ENCODE peak calls at places on chromosomes 1 and 21, in six cellular contexts. One of them, this sample, is unnamed.
A peak's percentile ranks its signal among the peaks of the same experiment; 100 is the strongest.

GRCh38 chr21:14554948-14555347 is 8.8 kb upstream of the SAMSN1 start:
- DNase-seq in uterus: no peak
- DNase-seq in pancreas: no peak
- DNase-seq in thyroid gland: no peak
- DNase-seq in DND-41: peak; percentile 49
- DNase-seq in HCT116: no peak
- DNase-seq in this sample: no peak

GRCh38 chr1:75472971-75473603 is 137.8 kb downstream of the SLC44A5 start:
- DNase-seq in uterus: no peak
- DNase-seq in pancreas: no peak
- DNase-seq in thyroid gland: no peak
- DNase-seq in DND-41: no peak
- DNase-seq in HCT116: no peak
- DNase-seq in this sample: no peak

GRCh38 chr1:203557390-203557789 is 63.4 kb downstream of the OPTC start:
- DNase-seq in uterus: peak; percentile 75
- DNase-seq in pancreas: no peak
- DNase-seq in thyroid gland: no peak
- DNase-seq in DND-41: no peak
- DNase-seq in HCT116: no peak
- DNase-seq in this sample: no peak

GRCh38 chr1:41754540-41754939 is 164.2 kb downstream of the HIVEP3 start:
- DNase-seq in uterus: no peak
- DNase-seq in pancreas: no peak
- DNase-seq in thyroid gland: no peak
- DNase-seq in DND-41: peak; percentile 53
- DNase-seq in HCT116: no peak
- DNase-seq in this sample: no peak

GRCh38 chr1:92503926-92504750 is 17.4 kb upstream of the GFI1 start:
- DNase-seq in uterus: no peak
- DNase-seq in pancreas: no peak
- DNase-seq in thyroid gland: peak; percentile 54
- DNase-seq in DND-41: peak; percentile 86
- DNase-seq in HCT116: no peak
- DNase-seq in this sample: no peak

GRCh38 chr21:29114765-29115164 is 15.7 kb upstream of the MAP3K7CL start:
- DNase-seq in uterus: no peak
- DNase-seq in pancreas: no peak
- DNase-seq in thyroid gland: no peak
- DNase-seq in DND-41: no peak
- DNase-seq in HCT116: peak; percentile 21
- DNase-seq in this sample: no peak

GRCh38 chr1:169295425-169295824 is 72.2 kb downstream of the NME7 start:
- DNase-seq in uterus: no peak
- DNase-seq in pancreas: no peak
- DNase-seq in thyroid gland: no peak
- DNase-seq in DND-41: no peak
- DNase-seq in HCT116: no peak
- DNase-seq in this sample: no peak

GRCh38 chr1:19007491-19008441 is 51.3 kb upstream of the IFFO2 start:
- DNase-seq in uterus: no peak
- DNase-seq in pancreas: peak; percentile 89
- DNase-seq in thyroid gland: no peak
- DNase-seq in DND-41: no peak
- DNase-seq in HCT116: no peak
- DNase-seq in this sample: no peak

GRCh38 chr1:215878128-215878527 is 311.0 kb downstream of the KCTD3 start:
- DNase-seq in uterus: no peak
- DNase-seq in pancreas: no peak
- DNase-seq in thyroid gland: no peak
- DNase-seq in DND-41: no peak
- DNase-seq in HCT116: no peak
- DNase-seq in this sample: no peak

GRCh38 chr21:39215078-39215477 is 31.8 kb upstream of the PSMG1 start:
- DNase-seq in uterus: no peak
- DNase-seq in pancreas: no peak
- DNase-seq in thyroid gland: no peak
- DNase-seq in DND-41: no peak
- DNase-seq in HCT116: no peak
- DNase-seq in this sample: no peak

GRCh38 chr1:213606252-213606820 is 381.4 kb upstream of the PROX1 start:
- DNase-seq in uterus: no peak
- DNase-seq in pancreas: no peak
- DNase-seq in thyroid gland: no peak
- DNase-seq in DND-41: no peak
- DNase-seq in HCT116: no peak
- DNase-seq in this sample: no peak

GRCh38 chr1:201023517-201023902 is at the start of gene KIF21B:
- DNase-seq in uterus: peak; percentile 62
- DNase-seq in pancreas: peak; percentile 80
- DNase-seq in thyroid gland: peak; percentile 79
- DNase-seq in DND-41: peak; percentile 94
- DNase-seq in HCT116: no peak
- DNase-seq in this sample: peak; percentile 80

GRCh38 chr1:163378554-163378953 is 56.8 kb downstream of the NUF2 start:
- DNase-seq in uterus: no peak
- DNase-seq in pancreas: no peak
- DNase-seq in thyroid gland: no peak
- DNase-seq in DND-41: no peak
- DNase-seq in HCT116: no peak
- DNase-seq in this sample: no peak

GRCh38 chr1:16132325-16132785 is 23.5 kb downstream of the EPHA2 start:
- DNase-seq in uterus: no peak
- DNase-seq in pancreas: no peak
- DNase-seq in thyroid gland: no peak
- DNase-seq in DND-41: no peak
- DNase-seq in HCT116: no peak
- DNase-seq in this sample: no peak

GRCh38 chr1:25430073-25430665 is 528 bp upstream of the MACO1 start:
- DNase-seq in uterus: peak; percentile 70
- DNase-seq in pancreas: peak; percentile 86
- DNase-seq in thyroid gland: peak; percentile 83
- DNase-seq in DND-41: peak; percentile 87
- DNase-seq in HCT116: peak; percentile 50
- DNase-seq in this sample: peak; percentile 86

GRCh38 chr1:3922201-3922725 is 22.2 kb upstream of the C1orf174 start:
- DNase-seq in uterus: no peak
- DNase-seq in pancreas: no peak
- DNase-seq in thyroid gland: no peak
- DNase-seq in DND-41: no peak
- DNase-seq in HCT116: no peak
- DNase-seq in this sample: peak; percentile 76

GRCh38 chr1:156496211-156496761 is 4.3 kb downstream of the MEF2D start:
- DNase-seq in uterus: peak; percentile 33
- DNase-seq in pancreas: no peak
- DNase-seq in thyroid gland: no peak
- DNase-seq in DND-41: no peak
- DNase-seq in HCT116: no peak
- DNase-seq in this sample: no peak

GRCh38 chr21:45439901-45440461 is 35.0 kb downstream of the COL18A1 start:
- DNase-seq in uterus: no peak
- DNase-seq in pancreas: no peak
- DNase-seq in thyroid gland: no peak
- DNase-seq in DND-41: no peak
- DNase-seq in HCT116: no peak
- DNase-seq in this sample: no peak

GRCh38 chr1:109307363-109308021 is 681 bp upstream of the MYBPHL start:
- DNase-seq in uterus: no peak
- DNase-seq in pancreas: no peak
- DNase-seq in thyroid gland: peak; percentile 38
- DNase-seq in DND-41: no peak
- DNase-seq in HCT116: no peak
- DNase-seq in this sample: peak; percentile 49

DNA sequence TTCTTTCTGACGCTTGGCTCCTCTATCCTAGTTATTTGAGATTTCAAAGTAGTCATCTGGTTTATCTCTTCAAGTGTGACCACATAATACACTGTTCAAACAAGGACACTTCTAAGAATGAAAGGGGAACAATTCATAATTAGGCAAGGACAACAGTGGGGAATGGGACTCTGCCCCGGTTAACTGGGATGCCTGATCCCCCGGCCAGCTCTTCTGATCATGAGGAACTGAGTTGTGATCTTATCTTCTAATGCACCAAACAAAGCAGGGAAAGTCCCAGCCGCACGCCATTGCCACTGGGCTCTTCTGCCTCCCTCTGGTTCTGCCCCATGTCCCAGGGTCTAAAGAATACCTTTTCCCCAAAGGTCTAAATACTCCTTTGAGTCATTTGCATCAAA is 158.2 kb upstream of the IRF2BP2 start:
- DNase-seq in uterus: no peak
- DNase-seq in pancreas: no peak
- DNase-seq in thyroid gland: no peak
- DNase-seq in DND-41: no peak
- DNase-seq in HCT116: no peak
- DNase-seq in this sample: no peak
- TF ChIP-seq CTCF in uterus: no peak
- TF ChIP-seq CTCF in pancreas: no peak
- TF ChIP-seq CTCF in thyroid gland: no peak
- TF ChIP-seq CTCF in DND-41: no peak
- TF ChIP-seq CTCF in HCT116: no peak
- TF ChIP-seq CTCF in this sample: no peak

GRCh38 chr1:23980725-23981063 is 567 bp upstream of the SRSF10 start:
- DNase-seq in uterus: peak; percentile 44
- DNase-seq in pancreas: peak; percentile 45
- DNase-seq in thyroid gland: peak; percentile 81
- DNase-seq in DND-41: peak; percentile 72
- DNase-seq in HCT116: peak; percentile 75
- DNase-seq in this sample: no peak
- H3K4me1 ChIP-seq in uterus: peaks cover 13% of the 10 kb centered on the region
- H3K4me1 ChIP-seq in pancreas: peaks cover 18% of the 10 kb centered on the region
- H3K4me1 ChIP-seq in thyroid gland: peaks cover 45% of the 10 kb centered on the region
- H3K4me1 ChIP-seq in DND-41: peaks cover 49% of the 10 kb centered on the region
- H3K4me1 ChIP-seq in HCT116: peaks cover 36% of the 10 kb centered on the region
- H3K4me1 ChIP-seq in this sample: peaks cover 10% of the 10 kb centered on the region

DNA sequence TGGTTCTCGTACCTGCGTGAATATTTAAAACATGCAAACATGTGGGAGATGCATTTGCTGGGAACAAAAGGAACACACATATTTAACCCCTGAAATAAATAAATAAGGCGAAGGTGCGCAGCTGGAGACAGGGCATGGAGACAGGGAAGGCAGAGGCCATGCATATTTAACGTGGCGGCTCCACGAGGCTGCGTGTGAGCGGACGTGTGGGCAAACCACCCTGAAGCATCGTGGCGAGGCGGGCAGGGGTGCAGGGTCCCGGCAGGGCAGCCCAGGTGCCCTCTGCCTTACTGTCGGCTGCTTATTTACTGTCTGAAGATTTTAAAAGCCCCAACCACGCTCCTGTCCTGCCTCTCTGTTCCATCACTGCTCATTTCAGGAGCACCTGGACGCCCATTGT is 104.0 kb upstream of the ACTRT2 start:
- DNase-seq in uterus: no peak
- DNase-seq in pancreas: no peak
- DNase-seq in thyroid gland: no peak
- DNase-seq in DND-41: no peak
- DNase-seq in HCT116: no peak
- DNase-seq in this sample: no peak
- H3K9me3 ChIP-seq in uterus: no peaks in the 10 kb centered on the region
- H3K9me3 ChIP-seq in pancreas: no peaks in the 10 kb centered on the region
- H3K9me3 ChIP-seq in thyroid gland: no peaks in the 10 kb centered on the region
- H3K9me3 ChIP-seq in DND-41: peaks cover 5% of the 10 kb centered on the region
- H3K9me3 ChIP-seq in HCT116: no peaks in the 10 kb centered on the region
- H3K9me3 ChIP-seq in this sample: peaks cover 6% of the 10 kb centered on the region

DNA sequence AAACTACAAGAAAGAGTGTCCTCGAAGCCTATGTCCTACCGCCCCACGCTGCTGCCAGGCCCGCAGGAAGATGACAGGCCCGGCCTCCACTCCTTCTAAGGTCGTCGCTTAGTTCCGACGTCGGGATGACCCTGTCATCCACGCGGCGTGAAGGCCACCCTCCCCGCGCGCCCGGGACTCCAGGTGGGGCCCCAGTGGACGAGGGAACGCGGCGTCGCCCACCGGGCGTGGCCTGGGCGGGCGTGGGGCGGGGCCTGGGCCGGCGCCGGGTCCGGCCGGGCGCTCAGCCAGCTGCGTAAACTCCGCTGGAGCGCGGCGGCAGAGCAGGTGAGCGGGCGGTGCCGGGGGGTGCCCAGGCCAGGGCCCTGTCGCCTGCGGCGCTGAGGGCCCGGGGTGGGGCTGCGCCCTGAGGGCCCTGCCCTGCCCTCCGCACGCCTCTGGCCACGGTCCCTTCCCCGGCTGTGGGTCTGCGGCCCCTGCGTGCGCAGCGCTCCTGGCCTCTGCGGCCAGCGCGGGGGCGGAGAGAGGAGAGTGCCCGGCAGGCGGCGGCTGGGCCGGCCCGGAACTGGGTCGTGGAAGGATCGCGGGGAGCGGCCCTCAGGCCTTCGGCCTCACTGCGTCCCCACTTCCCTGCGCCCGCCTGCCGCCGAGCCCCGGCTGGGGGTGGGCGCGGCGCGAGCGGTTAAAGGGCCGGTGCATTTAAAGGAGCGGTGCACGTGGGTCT is at the start of gene PSEN2:
- DNase-seq in uterus: peak; percentile 48
- DNase-seq in pancreas: peak; percentile 90
- DNase-seq in thyroid gland: peak; percentile 88
- DNase-seq in DND-41: no peak
- DNase-seq in HCT116: peak; percentile 26
- DNase-seq in this sample: peak; percentile 71
- TF ChIP-seq CTCF in uterus: no peak
- TF ChIP-seq CTCF in pancreas: no peak
- TF ChIP-seq CTCF in thyroid gland: peak; percentile 25
- TF ChIP-seq CTCF in DND-41: no peak
- TF ChIP-seq CTCF in HCT116: no peak
- TF ChIP-seq CTCF in this sample: no peak

This sample was measured in lung.